ENCODE peak calls at places on chromosomes 7 and 10, in eight cellular contexts. Z, R, Q, V, K, E, L and H are unnamed samples. For H3K27me3, the result is how much of the 10 kb centered on the place peaks cover.

GRCh38 chr7:15686209-15686956 is at the start of gene MEOX2:
- DNase-seq in L (no peak), Z (peak), E (peak), Q (peak), K (peak), R (peak), V (peak), H (no peak)

GRCh38 chr10:4538016-4538415 is 288.0 kb upstream of the AKR1E2 start:
- DNase-seq in R (no peak), K (no peak), E (no peak), Z (no peak), Q (no peak), L (no peak), V (no peak), H (no peak)

GRCh38 chr10:131591936-131592335 is 280.4 kb upstream of the TCERG1L start:
- DNase-seq in Z (no peak), Q (no peak), V (no peak), L (no peak), R (no peak), E (no peak), K (no peak), H (no peak)

GRCh38 chr10:21758239-21758638 is 224.2 kb downstream of the MLLT10 start:
- DNase-seq in Z (no peak), K (no peak), R (no peak), L (no peak), V (no peak), E (no peak), Q (no peak), H (no peak)

GRCh38 chr10:44703241-44704155 is 207.6 kb upstream of the TMEM72 start:
- DNase-seq in V (no peak), L (no peak), K (no peak), E (no peak), R (no peak), Z (no peak), Q (no peak), H (no peak)

GRCh38 chr10:102678842-102679289 is 34.6 kb downstream of the TRIM8 start:
- DNase-seq in Z (no peak), E (peak), R (peak), V (peak), Q (peak), K (peak), L (peak), H (no peak)

GRCh38 chr7:143960813-143961610 is 6.4 kb downstream of the OR2F1 start:
- DNase-seq in Q (no peak), Z (no peak), E (no peak), V (no peak), R (no peak), L (no peak), K (no peak), H (no peak)

GRCh38 chr7:31782411-31782991 is 95.5 kb downstream of the PPP1R17 start:
- DNase-seq in L (no peak), R (no peak), E (no peak), Q (no peak), V (peak), K (no peak), Z (no peak), H (no peak)

GRCh38 chr10:29730461-29730860 is 95.7 kb upstream of the SVIL start:
- DNase-seq in Z (no peak), R (no peak), E (no peak), V (no peak), Q (no peak), K (no peak), L (no peak), H (no peak)

GRCh38 chr7:22481726-22482125 is 18.3 kb downstream of the STEAP1B start:
- DNase-seq in Z (no peak), R (no peak), Q (no peak), E (no peak), L (no peak), V (no peak), K (no peak), H (no peak)

GRCh38 chr10:22611425-22612111 is 102.8 kb downstream of the PIP4K2A start:
- DNase-seq in R (no peak), V (no peak), E (no peak), Z (no peak), L (no peak), K (no peak), Q (no peak), H (peak)

GRCh38 chr7:144437370-144438191 is 34.1 kb upstream of the NOBOX start:
- DNase-seq in L (peak), Q (no peak), E (peak), K (no peak), Z (peak), V (peak), R (peak), H (peak)

GRCh38 chr7:37007731-37008130 is 283.4 kb upstream of the AOAH start:
- DNase-seq in K (no peak), L (no peak), R (no peak), Z (no peak), V (no peak), E (no peak), Q (no peak), H (no peak)

GRCh38 chr7:24549961-24550360 is 23.3 kb upstream of the PALS2 start:
- DNase-seq in L (no peak), V (no peak), Z (no peak), E (no peak), K (no peak), Q (no peak), R (no peak), H (no peak)

GRCh38 chr7:136389933-136390332 is 412.8 kb upstream of the MTPN start:
- DNase-seq in L (no peak), K (no peak), E (no peak), R (no peak), V (no peak), Q (no peak), Z (no peak), H (no peak)

GRCh38 chr7:22676385-22676784 is 50.6 kb upstream of the IL6 start:
- DNase-seq in L (no peak), Z (no peak), V (no peak), K (no peak), R (no peak), Q (no peak), E (no peak), H (no peak)

GRCh38 chr7:73728551-73728950 is 9.1 kb upstream of the STX1A start:
- DNase-seq in K (no peak), L (no peak), Q (no peak), Z (no peak), V (no peak), E (no peak), R (no peak), H (no peak)

GRCh38 chr7:469591-469961 is 50.1 kb downstream of the PDGFA start:
- DNase-seq in E (no peak), K (no peak), V (no peak), Q (no peak), Z (no peak), R (no peak), L (no peak), H (no peak)

GRCh38 chr10:79229830-79230562 is 117.3 kb upstream of the PPIF start:
- DNase-seq in R (no peak), L (no peak), Q (no peak), E (no peak), V (peak), K (no peak), Z (no peak), H (no peak)

GRCh38 chr10:75111906-75112703 is 649 bp downstream of the SAMD8 start:
- DNase-seq in L (peak), R (peak), K (peak), V (peak), Z (peak), E (peak), Q (no peak), H (no peak)

GRCh38 chr10:114876169-114876568 is 54.6 kb downstream of the FHIP2A start:
- DNase-seq in Z (no peak), K (no peak), Q (no peak), L (no peak), R (no peak), E (no peak), V (peak), H (no peak)

GRCh38 chr10:112951349-112952281 is 1.6 kb downstream of the TCF7L2 start:
- DNase-seq in L (peak), R (peak), E (peak), Q (peak), V (peak), Z (peak), K (peak), H (peak)

GRCh38 chr7:111933614-111934013 is 272.6 kb downstream of the DOCK4 start:
- DNase-seq in L (no peak), K (no peak), Q (no peak), V (no peak), Z (no peak), E (no peak), R (no peak), H (no peak)

GRCh38 chr10:31013331-31013730 is 18.3 kb downstream of the ZNF438 start:
- DNase-seq in Q (no peak), V (no peak), L (no peak), R (no peak), E (no peak), Z (no peak), K (no peak), H (no peak)

GRCh38 chr10:114388275-114388674 is 16.0 kb downstream of the AFAP1L2 start:
- DNase-seq in Z (no peak), V (no peak), Q (no peak), R (no peak), E (no peak), L (no peak), K (no peak), H (no peak)

GRCh38 chr7:132604090-132604489 is 27.8 kb upstream of the PLXNA4 start:
- DNase-seq in Z (no peak), K (no peak), L (no peak), R (no peak), E (no peak), Q (no peak), V (no peak), H (no peak)

GRCh38 chr10:88318803-88319202 is 264.3 kb downstream of the RNLS start:
- DNase-seq in Z (no peak), E (no peak), L (no peak), V (peak), K (no peak), Q (no peak), R (no peak), H (no peak)

GRCh38 chr10:102413053-102413705 is 5.4 kb downstream of the PSD start:
- DNase-seq in Z (no peak), V (peak), L (no peak), R (no peak), E (no peak), Q (no peak), K (no peak), H (no peak)

GRCh38 chr7:102883098-102883860 is 29.5 kb upstream of the LRRC17 start:
- DNase-seq in Z (no peak), Q (no peak), L (no peak), E (no peak), K (no peak), V (no peak), R (no peak), H (no peak)

GRCh38 chr7:46660402-46660801 is 739.3 kb upstream of the IGFBP3 start:
- DNase-seq in Z (no peak), R (no peak), K (no peak), Q (no peak), E (no peak), L (no peak), V (no peak), H (no peak)

GRCh38 chr10:73843254-73843653 is 31.1 kb downstream of the CAMK2G start:
- DNase-seq in E (no peak), V (no peak), Z (no peak), L (no peak), Q (no peak), K (no peak), R (no peak), H (no peak)

GRCh38 chr7:101093907-101094306 is 8.6 kb downstream of the TRIM56 start:
- DNase-seq in R (no peak), K (no peak), E (no peak), V (no peak), L (no peak), Q (no peak), Z (no peak), H (no peak)

GRCh38 chr7:84021292-84021898 is 173.2 kb downstream of the SEMA3A start:
- DNase-seq in Z (no peak), V (no peak), K (no peak), E (no peak), R (no peak), L (no peak), Q (no peak), H (no peak)

GRCh38 chr10:126135177-126135576 is 238.8 kb downstream of the FANK1 start:
- DNase-seq in K (no peak), L (no peak), Z (peak), R (no peak), E (no peak), V (peak), Q (no peak), H (no peak)

GRCh38 chr10:71212249-71213126 is at the start of gene UNC5B:
- DNase-seq in L (peak), Z (peak), V (peak), E (peak), K (peak), R (peak), Q (peak), H (peak)

GRCh38 chr10:21528452-21529235 is 3.2 kb upstream of the SKIDA1 start:
- DNase-seq in Z (no peak), Q (no peak), K (no peak), L (no peak), R (no peak), V (no peak), E (no peak), H (no peak)

GRCh38 chr10:103691723-103692380 is 163.5 kb downstream of the SH3PXD2A start:
- DNase-seq in K (no peak), Z (no peak), E (no peak), L (no peak), R (peak), Q (no peak), V (peak), H (no peak)

GRCh38 chr10:26479766-26480492 is 41.8 kb downstream of the APBB1IP start:
- DNase-seq in Z (no peak), E (no peak), Q (no peak), R (no peak), V (no peak), L (no peak), K (no peak), H (peak)

GRCh38 chr10:26478061-26478460 is 39.9 kb downstream of the APBB1IP start:
- DNase-seq in L (no peak), Z (no peak), R (no peak), Q (no peak), E (no peak), K (no peak), V (no peak), H (no peak)

GRCh38 chr10:26472440-26472778 is 34.3 kb downstream of the APBB1IP start:
- DNase-seq in K (no peak), Q (no peak), Z (no peak), R (no peak), E (no peak), V (no peak), L (no peak), H (no peak)

GRCh38 chr10:26474062-26474461 is 35.9 kb downstream of the APBB1IP start:
- DNase-seq in E (no peak), L (no peak), K (no peak), V (no peak), Q (no peak), Z (no peak), R (no peak), H (no peak)

DNA sequence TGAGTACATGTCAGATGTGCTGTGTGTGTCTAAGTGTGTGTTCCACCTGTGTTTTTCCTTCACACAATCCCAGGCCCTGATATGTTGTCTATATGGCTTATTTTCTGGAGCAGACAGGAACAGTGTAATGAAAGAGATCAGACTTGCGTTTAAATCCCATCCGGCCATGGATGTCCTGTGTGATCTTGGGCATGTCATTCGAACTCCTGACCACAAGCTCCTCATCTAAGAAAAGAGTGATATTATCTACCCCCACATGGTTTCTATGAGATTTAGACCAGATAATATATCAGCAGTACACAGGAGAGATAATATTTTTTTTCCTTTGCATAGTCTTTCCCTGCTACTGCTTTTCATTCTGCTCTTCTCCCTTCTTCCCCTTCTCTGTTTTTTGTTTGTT is 37.3 kb downstream of the APBB1IP start:
- DNase-seq in K (no peak), E (no peak), Z (no peak), Q (no peak), R (no peak), V (no peak), L (no peak), H (no peak)
- H3K27ac ChIP-seq in K (no peak), E (no peak), Z (no peak), Q (no peak), R (no peak), V (no peak), L (peak), H (peak)

GRCh38 chr7:155800741-155801267 is 11.5 kb downstream of the SHH start:
- DNase-seq in E (no peak), Q (no peak), L (no peak), V (no peak), R (no peak), K (no peak), Z (no peak), H (no peak)
- H3K27me3 ChIP-seq in E (under half), Q (half or more), L (under half), V (half or more), R (under half), K (half or more), Z (under half), H (half or more)

DNA sequence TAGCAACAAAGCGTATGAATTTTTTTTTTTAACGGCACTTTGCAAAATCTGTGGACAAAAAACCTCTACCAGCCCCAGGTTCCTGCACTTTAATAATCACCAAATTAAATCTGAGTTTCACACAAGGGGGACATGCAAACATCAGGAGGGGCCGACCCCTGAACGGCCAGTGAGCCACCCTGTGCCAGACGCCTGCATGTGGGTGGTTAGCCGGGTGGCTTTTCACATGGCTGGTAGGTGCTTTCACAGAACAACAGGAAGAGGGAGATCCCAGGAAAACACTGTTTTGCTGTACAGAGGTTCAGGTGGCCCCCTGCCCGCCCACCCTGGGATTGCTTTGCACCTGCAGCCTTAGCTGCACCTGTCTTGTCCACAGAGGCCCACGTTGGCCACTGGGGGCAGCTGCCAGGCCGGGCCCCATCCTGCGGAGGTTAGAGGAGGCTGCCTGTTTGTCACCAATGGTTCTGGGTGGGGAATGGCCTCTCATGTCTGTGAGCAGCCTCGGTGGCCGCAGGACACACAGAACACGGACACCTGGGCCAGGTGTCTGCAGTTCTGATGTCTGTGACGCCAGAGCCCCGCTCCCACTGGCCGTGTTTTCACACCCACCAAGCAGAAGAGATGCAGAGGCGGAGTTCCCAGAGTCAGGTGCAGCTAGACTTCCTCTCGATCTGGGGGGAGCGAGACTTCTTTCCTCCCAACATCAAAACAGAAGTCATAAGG is 107.7 kb downstream of the FAM53B start:
- DNase-seq in Q (no peak), Z (no peak), E (no peak), R (no peak), K (peak), V (no peak), L (no peak), H (peak)
- TF ChIP-seq CTCF in Q (no peak), Z (no peak), E (no peak), R (no peak), K (peak), V (peak), L (no peak), H (peak)

GRCh38 chr7:158396982-158397862 is 190.4 kb downstream of the PTPRN2 start:
- DNase-seq in V (no peak), Q (no peak), R (no peak), L (no peak), Z (no peak), K (no peak), E (no peak), H (no peak)
- H3K27ac ChIP-seq in V (no peak), Q (no peak), R (no peak), L (no peak), Z (no peak), K (no peak), E (peak), H (no peak)

DNA sequence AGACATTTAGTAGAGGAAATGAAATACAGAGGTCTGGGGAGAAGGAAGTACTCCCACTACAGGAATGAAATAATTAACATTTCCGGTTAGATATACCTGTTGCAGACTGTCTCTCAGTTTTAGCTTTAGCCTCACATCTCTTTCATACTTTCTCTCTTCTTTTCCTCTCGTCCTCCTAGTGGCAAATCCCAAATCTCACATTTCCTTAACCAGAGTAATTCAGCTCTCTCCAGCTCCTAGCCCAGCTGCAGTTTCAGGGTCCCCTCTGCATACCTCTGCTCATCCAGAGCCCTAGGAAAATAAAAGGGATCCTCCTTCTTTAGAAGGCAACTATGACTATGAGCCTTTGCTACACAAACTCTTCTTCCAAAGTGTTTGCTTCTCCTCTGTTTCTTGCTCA is 643.2 kb downstream of the PHTF2 start:
- DNase-seq in R (no peak), E (no peak), Q (no peak), Z (no peak), L (no peak), K (no peak), V (peak), H (no peak)
- H3K27me3 ChIP-seq in R (under half), E (under half), Q (under half), Z (under half), L (under half), K (under half), V (under half), H (under half)

DNA sequence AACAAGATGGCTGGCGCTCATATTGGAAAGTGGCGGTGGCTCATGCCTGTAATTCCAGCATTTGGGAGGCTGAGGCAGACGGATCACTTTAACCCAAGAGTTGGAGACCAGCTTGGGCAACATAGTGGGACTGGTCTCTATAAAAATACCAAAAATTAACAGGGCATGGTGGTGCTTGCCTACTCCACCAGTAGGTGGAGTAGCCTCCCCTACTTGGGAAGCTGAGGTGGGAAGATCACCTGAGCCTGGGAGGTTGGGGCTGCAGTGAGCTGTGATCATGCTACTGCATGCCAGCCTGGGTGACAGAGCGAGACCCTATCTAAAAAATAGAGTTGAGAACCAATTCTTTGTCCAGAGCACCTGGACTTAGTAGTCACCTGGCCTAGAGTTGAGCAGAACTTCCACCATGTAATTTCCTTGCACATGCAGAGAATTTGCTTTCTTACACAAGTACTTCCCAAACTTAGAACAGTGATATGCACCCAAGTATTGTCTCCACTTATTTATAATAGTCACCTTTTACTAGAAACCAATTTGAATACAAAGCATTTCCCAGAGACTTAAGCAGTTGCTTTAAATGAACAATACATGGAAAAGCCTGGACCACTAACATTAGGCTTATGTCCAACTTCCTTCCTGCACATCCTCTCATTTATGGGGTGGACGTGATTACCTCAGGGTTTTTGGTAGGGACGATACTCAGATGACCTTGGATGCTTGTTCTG is 15.9 kb downstream of the LAMB4 start:
- DNase-seq in K (no peak), V (peak), Z (no peak), E (no peak), Q (no peak), L (no peak), R (no peak), H (no peak)
- TF ChIP-seq CTCF in K (peak), V (peak), Z (no peak), E (no peak), Q (peak), L (peak), R (no peak), H (peak)

GRCh38 chr10:105434970-105435369 is 793.9 kb downstream of the SORCS3 start:
- DNase-seq in V (no peak), K (no peak), R (no peak), Z (no peak), L (no peak), Q (no peak), E (no peak), H (no peak)
- H3K27ac ChIP-seq in V (no peak), K (no peak), R (no peak), Z (no peak), L (no peak), Q (no peak), E (no peak), H (no peak)